ENCODE peak calls at places on chromosomes 13 and 19, in eight cellular contexts. U is HFF-Myc, X is NCI-H1105 treated with DMSO at 0.1 percent for 48 hours, V is aorta, F is T-helper 1 cell, S is foreskin keratinocyte, R is H4, O is OCI-LY7. I is an unnamed sample.

GRCh38 chr13:105762096-105762495 is 773.4 kb downstream of the EFNB2 start:
- DNase-seq in F (no peak), X (no peak), O (no peak), U (no peak), S (no peak), V (no peak), R (no peak), I (no peak)

GRCh38 chr19:28288850-28289249 is 924.1 kb downstream of the UQCRFS1 start:
- DNase-seq in R (no peak), X (no peak), V (no peak), S (no peak), O (no peak), F (no peak), U (no peak), I (no peak)

GRCh38 chr19:7657047-7657779 is 11.6 kb upstream of the RETN start:
- DNase-seq in S (no peak), V (no peak), O (no peak), F (no peak), U (no peak), R (peak; percentile 39), X (no peak), I (no peak)

GRCh38 chr19:29953352-29954247 is 11.6 kb downstream of the URI1 start:
- DNase-seq in U (no peak), X (no peak), V (no peak), F (no peak), S (no peak), O (no peak), R (no peak), I (no peak)

GRCh38 chr13:85825454-85825853 is 26.2 kb upstream of the SLITRK6 start:
- DNase-seq in S (peak; percentile 54), F (no peak), U (no peak), O (no peak), X (no peak), V (no peak), R (no peak), I (no peak)

GRCh38 chr19:35938282-35939224 is 2.4 kb downstream of the LRFN3 start:
- DNase-seq in S (no peak), U (no peak), V (peak; percentile 38), F (no peak), X (no peak), O (no peak), R (no peak), I (no peak)

GRCh38 chr19:4555657-4556561 is 3.6 kb downstream of the SEMA6B start:
- DNase-seq in S (no peak), O (peak; percentile 28), F (no peak), V (no peak), X (no peak), U (no peak), R (no peak), I (peak; percentile 87)

GRCh38 chr19:4909172-4909896 is at the start of gene UHRF1:
- DNase-seq in R (no peak), X (peak; percentile 59), O (peak; percentile 86), S (no peak), U (no peak), F (no peak), V (peak; percentile 63), I (peak; percentile 65)

GRCh38 chr13:27969866-27970229 is 733 bp upstream of the CDX2 start:
- DNase-seq in U (no peak), V (no peak), O (no peak), X (no peak), S (no peak), R (no peak), F (no peak), I (no peak)

GRCh38 chr13:52393572-52394357 is 12.2 kb downstream of the THSD1 start:
- DNase-seq in U (no peak), S (no peak), R (no peak), X (no peak), V (no peak), O (no peak), F (no peak), I (no peak)

GRCh38 chr19:11692127-11692790 is 46.5 kb downstream of the ZNF823 start:
- DNase-seq in R (no peak), U (no peak), S (no peak), X (no peak), V (no peak), F (no peak), O (no peak), I (peak; percentile 81)

GRCh38 chr13:20405691-20406090 is 120.0 kb downstream of the CRYL1 start:
- DNase-seq in O (no peak), R (no peak), V (no peak), S (peak; percentile 78), F (no peak), X (no peak), U (no peak), I (no peak)

GRCh38 chr19:30512748-30513389 is 140.7 kb downstream of the ZNF536 start:
- DNase-seq in O (no peak), U (no peak), V (no peak), S (no peak), X (peak; percentile 99), F (no peak), R (no peak), I (no peak)

GRCh38 chr19:58513694-58514563 is 2.1 kb upstream of the SLC27A5 start:
- DNase-seq in X (peak; percentile 84), F (peak; percentile 88), U (peak; percentile 25), O (peak; percentile 56), V (peak; percentile 96), R (no peak), S (peak; percentile 49), I (peak; percentile 79)

GRCh38 chr19:30719189-30719990 is 347.2 kb downstream of the ZNF536 start:
- DNase-seq in S (peak; percentile 18), O (no peak), R (peak; percentile 34), F (no peak), V (peak; percentile 81), U (no peak), X (peak; percentile 66), I (peak; percentile 50)

GRCh38 chr13:66663206-66663605 is 566.9 kb downstream of the PCDH9 start:
- DNase-seq in X (no peak), V (no peak), F (no peak), O (no peak), R (no peak), U (no peak), S (no peak), I (no peak)

GRCh38 chr13:67223024-67223423 is 7.1 kb downstream of the PCDH9 start:
- DNase-seq in V (no peak), S (no peak), X (no peak), U (no peak), F (no peak), R (peak; percentile 3), O (no peak), I (no peak)

GRCh38 chr13:110047511-110047910 is 259.4 kb downstream of the COL4A1 start:
- DNase-seq in X (peak; percentile 97), F (no peak), R (peak; percentile 72), S (no peak), U (no peak), V (no peak), O (no peak), I (peak; percentile 89)

GRCh38 chr13:101708115-101708514 is 255.6 kb downstream of the ITGBL1 start:
- DNase-seq in V (no peak), U (no peak), R (no peak), X (no peak), O (no peak), S (no peak), F (no peak), I (no peak)

GRCh38 chr19:43527860-43528622 is 1.0 kb upstream of the ETHE1 start:
- DNase-seq in V (peak; percentile 80), X (peak; percentile 61), F (no peak), S (no peak), R (no peak), O (no peak), U (no peak), I (peak; percentile 98)

GRCh38 chr19:18637644-18638630 is 1.1 kb downstream of the KLHL26 start:
- DNase-seq in X (no peak), S (no peak), F (no peak), O (no peak), V (no peak), U (no peak), R (no peak), I (peak; percentile 63)

GRCh38 chr19:33404916-33405315 is 31.4 kb downstream of the CEBPG start:
- DNase-seq in U (no peak), F (no peak), X (no peak), S (no peak), V (peak; percentile 71), R (no peak), O (no peak), I (no peak)

GRCh38 chr19:40737102-40737644 is 13.1 kb downstream of the ACTMAP start:
- DNase-seq in O (no peak), X (no peak), R (no peak), F (no peak), S (no peak), U (no peak), V (no peak), I (no peak)

GRCh38 chr19:34851277-34851804 is 75.4 kb upstream of the ZNF30 start:
- DNase-seq in R (no peak), F (no peak), U (no peak), V (no peak), X (peak; percentile 17), S (no peak), O (peak; percentile 65), I (no peak)

GRCh38 chr19:19782783-19783182 is 38.8 kb downstream of the ZNF506 start:
- DNase-seq in X (no peak), O (no peak), F (no peak), R (no peak), U (no peak), S (no peak), V (no peak), I (no peak)

GRCh38 chr19:51359294-51359693 is 6.9 kb downstream of the ETFB start:
- DNase-seq in F (no peak), R (peak; percentile 95), U (no peak), S (peak; percentile 74), V (no peak), X (no peak), O (no peak), I (peak; percentile 74)

GRCh38 chr13:113121928-113122420 is 625 bp upstream of the F10 start:
- DNase-seq in X (no peak), O (no peak), V (peak; percentile 59), F (no peak), R (no peak), S (no peak), U (no peak), I (no peak)

GRCh38 chr19:37986048-37986750 is 79.2 kb downstream of the SIPA1L3 start:
- DNase-seq in O (peak; percentile 68), V (peak; percentile 65), F (no peak), X (peak; percentile 70), S (no peak), R (no peak), U (no peak), I (no peak)

GRCh38 chr13:20401958-20402856 is 123.5 kb downstream of the CRYL1 start:
- DNase-seq in F (no peak), S (peak; percentile 69), U (no peak), V (no peak), O (no peak), R (no peak), X (no peak), I (no peak)

GRCh38 chr13:60852886-60853285 is 455.9 kb downstream of the TDRD3 start:
- DNase-seq in V (no peak), F (no peak), R (no peak), U (no peak), X (no peak), O (no peak), S (no peak), I (no peak)

I was measured in Caki2.